ENCODE peak calls at places on chromosomes 4 and X, in seven cellular contexts. One of them, this sample, is unnamed. For H3K27me3, the result is how much of the 10 kb centered on the place peaks cover.

GRCh38 chr4:111717916-111718315 is 427.3 kb upstream of the FAM241A start:
- DNase-seq in PC-3: no peak
- DNase-seq in neural progenitor cell: no peak
- DNase-seq in GM23248: peak
- DNase-seq in hepatocyte: no peak
- DNase-seq in HCT116: no peak
- DNase-seq in MM.1S: no peak
- DNase-seq in this sample: no peak

GRCh38 chr4:4492161-4492847 is 49.5 kb downstream of the STX18 start:
- DNase-seq in PC-3: no peak
- DNase-seq in neural progenitor cell: no peak
- DNase-seq in GM23248: peak
- DNase-seq in hepatocyte: no peak
- DNase-seq in HCT116: no peak
- DNase-seq in MM.1S: peak
- DNase-seq in this sample: no peak

GRCh38 chrX:19811807-19812604 is 75.4 kb downstream of the SH3KBP1 start:
- DNase-seq in PC-3: no peak
- DNase-seq in neural progenitor cell: no peak
- DNase-seq in GM23248: peak
- DNase-seq in hepatocyte: no peak
- DNase-seq in HCT116: no peak
- DNase-seq in MM.1S: no peak
- DNase-seq in this sample: no peak

GRCh38 chr4:2354127-2354526 is 64.3 kb downstream of the ZFYVE28 start:
- DNase-seq in PC-3: no peak
- DNase-seq in neural progenitor cell: peak
- DNase-seq in GM23248: peak
- DNase-seq in hepatocyte: no peak
- DNase-seq in HCT116: no peak
- DNase-seq in MM.1S: no peak
- DNase-seq in this sample: peak

GRCh38 chr4:76984127-76984526 is 34.6 kb downstream of the SEPTIN11 start:
- DNase-seq in PC-3: peak
- DNase-seq in neural progenitor cell: no peak
- DNase-seq in GM23248: peak
- DNase-seq in hepatocyte: no peak
- DNase-seq in HCT116: no peak
- DNase-seq in MM.1S: peak
- DNase-seq in this sample: peak

GRCh38 chr4:680931-681645 is 6.7 kb downstream of the MYL5 start:
- DNase-seq in PC-3: peak
- DNase-seq in neural progenitor cell: peak
- DNase-seq in GM23248: peak
- DNase-seq in hepatocyte: peak
- DNase-seq in HCT116: no peak
- DNase-seq in MM.1S: no peak
- DNase-seq in this sample: peak

GRCh38 chr4:54400802-54401201 is 171.7 kb downstream of the PDGFRA start:
- DNase-seq in PC-3: peak
- DNase-seq in neural progenitor cell: no peak
- DNase-seq in GM23248: peak
- DNase-seq in hepatocyte: peak
- DNase-seq in HCT116: no peak
- DNase-seq in MM.1S: no peak
- DNase-seq in this sample: no peak

GRCh38 chr4:93855926-93856325 is 27.4 kb downstream of the ATOH1 start:
- DNase-seq in PC-3: no peak
- DNase-seq in neural progenitor cell: no peak
- DNase-seq in GM23248: no peak
- DNase-seq in hepatocyte: no peak
- DNase-seq in HCT116: no peak
- DNase-seq in MM.1S: no peak
- DNase-seq in this sample: no peak

GRCh38 chr4:68630371-68630770 is 40.1 kb downstream of the UGT2B15 start:
- DNase-seq in PC-3: peak
- DNase-seq in neural progenitor cell: no peak
- DNase-seq in GM23248: no peak
- DNase-seq in hepatocyte: no peak
- DNase-seq in HCT116: no peak
- DNase-seq in MM.1S: no peak
- DNase-seq in this sample: no peak

GRCh38 chrX:345020-345925 is 26.7 kb upstream of the GTPBP6 start:
- DNase-seq in PC-3: no peak
- DNase-seq in neural progenitor cell: no peak
- DNase-seq in GM23248: no peak
- DNase-seq in hepatocyte: no peak
- DNase-seq in HCT116: no peak
- DNase-seq in MM.1S: no peak
- DNase-seq in this sample: no peak

GRCh38 chr4:186137193-186137792 is 32.8 kb downstream of the FAM149A start:
- DNase-seq in PC-3: peak
- DNase-seq in neural progenitor cell: no peak
- DNase-seq in GM23248: peak
- DNase-seq in hepatocyte: peak
- DNase-seq in HCT116: peak
- DNase-seq in MM.1S: peak
- DNase-seq in this sample: peak

GRCh38 chr4:35793045-35793722 is 451.1 kb downstream of the ARAP2 start:
- DNase-seq in PC-3: no peak
- DNase-seq in neural progenitor cell: no peak
- DNase-seq in GM23248: no peak
- DNase-seq in hepatocyte: no peak
- DNase-seq in HCT116: no peak
- DNase-seq in MM.1S: no peak
- DNase-seq in this sample: no peak

GRCh38 chrX:20061869-20062254 is 54.8 kb downstream of the MAP7D2 start:
- DNase-seq in PC-3: peak
- DNase-seq in neural progenitor cell: no peak
- DNase-seq in GM23248: peak
- DNase-seq in hepatocyte: no peak
- DNase-seq in HCT116: no peak
- DNase-seq in MM.1S: peak
- DNase-seq in this sample: no peak

GRCh38 chr4:47553329-47554125 is 68.5 kb downstream of the ATP10D start:
- DNase-seq in PC-3: peak
- DNase-seq in neural progenitor cell: no peak
- DNase-seq in GM23248: no peak
- DNase-seq in hepatocyte: no peak
- DNase-seq in HCT116: no peak
- DNase-seq in MM.1S: no peak
- DNase-seq in this sample: no peak

GRCh38 chr4:47562297-47562696 is 77.2 kb downstream of the ATP10D start:
- DNase-seq in PC-3: no peak
- DNase-seq in neural progenitor cell: no peak
- DNase-seq in GM23248: no peak
- DNase-seq in hepatocyte: no peak
- DNase-seq in HCT116: no peak
- DNase-seq in MM.1S: no peak
- DNase-seq in this sample: no peak

GRCh38 chr4:47551682-47552081 is 66.6 kb downstream of the ATP10D start:
- DNase-seq in PC-3: peak
- DNase-seq in neural progenitor cell: no peak
- DNase-seq in GM23248: peak
- DNase-seq in hepatocyte: no peak
- DNase-seq in HCT116: no peak
- DNase-seq in MM.1S: no peak
- DNase-seq in this sample: no peak

GRCh38 chr4:47561331-47561730 is 76.3 kb downstream of the ATP10D start:
- DNase-seq in PC-3: no peak
- DNase-seq in neural progenitor cell: no peak
- DNase-seq in GM23248: no peak
- DNase-seq in hepatocyte: peak
- DNase-seq in HCT116: no peak
- DNase-seq in MM.1S: no peak
- DNase-seq in this sample: no peak

GRCh38 chr4:47557255-47557654 is 72.2 kb downstream of the ATP10D start:
- DNase-seq in PC-3: no peak
- DNase-seq in neural progenitor cell: no peak
- DNase-seq in GM23248: no peak
- DNase-seq in hepatocyte: no peak
- DNase-seq in HCT116: no peak
- DNase-seq in MM.1S: no peak
- DNase-seq in this sample: no peak
- TF ChIP-seq EZH2 in PC-3: no peak
- TF ChIP-seq EZH2 in neural progenitor cell: no peak
- TF ChIP-seq EZH2 in GM23248: no peak
- TF ChIP-seq EZH2 in hepatocyte: no peak
- TF ChIP-seq EZH2 in HCT116: no peak
- TF ChIP-seq EZH2 in MM.1S: no peak
- TF ChIP-seq EZH2 in this sample: no peak

DNA sequence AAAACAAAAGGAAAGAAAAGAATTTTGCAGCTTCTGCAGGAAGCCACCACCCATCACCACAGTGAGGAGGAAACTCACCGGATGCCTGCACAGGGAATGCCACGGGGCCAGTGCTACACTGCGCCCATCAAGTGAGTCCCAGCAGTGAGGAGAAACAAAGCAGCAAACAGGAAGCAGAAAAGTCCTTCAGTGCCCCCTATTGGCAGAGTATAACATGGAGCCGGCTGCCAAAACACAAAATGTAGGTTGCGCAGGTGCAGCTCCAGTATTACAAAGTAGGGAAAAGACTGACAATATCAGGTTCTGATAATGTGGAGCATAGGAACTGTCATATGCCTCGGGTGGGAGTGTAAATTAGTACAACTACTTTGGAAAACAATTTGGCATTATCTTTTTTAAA is 23.3 kb upstream of the SCML2 start:
- DNase-seq in PC-3: peak
- DNase-seq in neural progenitor cell: peak
- DNase-seq in GM23248: peak
- DNase-seq in hepatocyte: peak
- DNase-seq in HCT116: peak
- DNase-seq in MM.1S: peak
- DNase-seq in this sample: peak
- H3K27me3 ChIP-seq in PC-3: under half
- H3K27me3 ChIP-seq in neural progenitor cell: under half
- H3K27me3 ChIP-seq in GM23248: under half
- H3K27me3 ChIP-seq in hepatocyte: under half
- H3K27me3 ChIP-seq in HCT116: under half
- H3K27me3 ChIP-seq in MM.1S: under half
- H3K27me3 ChIP-seq in this sample: under half

GRCh38 chrX:38236901-38237615 is 16.4 kb upstream of the SRPX start:
- DNase-seq in PC-3: no peak
- DNase-seq in neural progenitor cell: no peak
- DNase-seq in GM23248: peak
- DNase-seq in hepatocyte: no peak
- DNase-seq in HCT116: no peak
- DNase-seq in MM.1S: no peak
- DNase-seq in this sample: no peak
- TF ChIP-seq EZH2phosphoT487 in PC-3: no peak
- TF ChIP-seq EZH2phosphoT487 in neural progenitor cell: no peak
- TF ChIP-seq EZH2phosphoT487 in GM23248: no peak
- TF ChIP-seq EZH2phosphoT487 in hepatocyte: no peak
- TF ChIP-seq EZH2phosphoT487 in HCT116: no peak
- TF ChIP-seq EZH2phosphoT487 in MM.1S: no peak
- TF ChIP-seq EZH2phosphoT487 in this sample: no peak

GRCh38 chrX:47815901-47816845 is 20.5 kb upstream of the ZNF81 start:
- DNase-seq in PC-3: no peak
- DNase-seq in neural progenitor cell: no peak
- DNase-seq in GM23248: peak
- DNase-seq in hepatocyte: no peak
- DNase-seq in HCT116: no peak
- DNase-seq in MM.1S: no peak
- DNase-seq in this sample: peak
- TF ChIP-seq EZH2 in PC-3: no peak
- TF ChIP-seq EZH2 in neural progenitor cell: no peak
- TF ChIP-seq EZH2 in GM23248: no peak
- TF ChIP-seq EZH2 in hepatocyte: no peak
- TF ChIP-seq EZH2 in HCT116: no peak
- TF ChIP-seq EZH2 in MM.1S: no peak
- TF ChIP-seq EZH2 in this sample: no peak

DNA sequence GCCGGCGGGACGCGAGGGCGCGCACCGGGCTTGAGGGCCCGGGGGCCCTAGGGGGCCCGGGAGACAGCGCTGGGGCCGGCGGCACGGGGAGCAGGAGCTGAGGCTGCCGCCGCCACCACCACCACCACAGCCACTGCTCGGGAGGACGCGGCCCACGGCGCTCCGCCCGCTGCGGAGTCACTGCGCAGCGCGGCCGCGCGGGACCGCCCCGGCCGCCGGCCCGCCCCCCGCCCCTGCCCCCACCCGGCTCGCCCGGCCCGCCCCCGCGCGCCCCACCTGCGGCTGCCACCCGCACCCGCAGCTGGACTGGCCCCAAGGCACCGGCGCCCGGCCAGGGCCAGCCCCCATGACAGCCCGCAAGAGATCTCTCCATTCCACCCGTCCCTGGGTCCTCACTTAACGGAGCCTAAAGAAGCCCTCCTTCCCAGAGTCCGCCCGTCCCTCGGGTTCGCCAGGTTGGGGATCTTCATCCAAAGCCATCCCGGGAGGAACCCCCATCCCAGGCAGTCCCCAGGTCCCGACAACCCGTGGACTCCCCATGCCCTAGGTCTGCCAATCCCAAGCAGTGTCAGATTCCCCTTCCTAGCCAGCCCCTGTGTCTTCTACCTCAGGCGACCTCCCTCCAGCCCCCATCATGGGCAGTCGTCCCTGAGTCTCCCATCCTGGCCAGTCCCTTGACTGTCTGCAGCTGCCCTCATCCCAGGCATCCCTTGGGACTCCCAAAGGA is 40.0 kb upstream of the IQSEC2 start:
- DNase-seq in PC-3: no peak
- DNase-seq in neural progenitor cell: peak
- DNase-seq in GM23248: peak
- DNase-seq in hepatocyte: peak
- DNase-seq in HCT116: no peak
- DNase-seq in MM.1S: no peak
- DNase-seq in this sample: peak
- H3K27me3 ChIP-seq in PC-3: under half
- H3K27me3 ChIP-seq in neural progenitor cell: half or more
- H3K27me3 ChIP-seq in GM23248: under half
- H3K27me3 ChIP-seq in hepatocyte: under half
- H3K27me3 ChIP-seq in HCT116: under half
- H3K27me3 ChIP-seq in MM.1S: under half
- H3K27me3 ChIP-seq in this sample: under half

DNA sequence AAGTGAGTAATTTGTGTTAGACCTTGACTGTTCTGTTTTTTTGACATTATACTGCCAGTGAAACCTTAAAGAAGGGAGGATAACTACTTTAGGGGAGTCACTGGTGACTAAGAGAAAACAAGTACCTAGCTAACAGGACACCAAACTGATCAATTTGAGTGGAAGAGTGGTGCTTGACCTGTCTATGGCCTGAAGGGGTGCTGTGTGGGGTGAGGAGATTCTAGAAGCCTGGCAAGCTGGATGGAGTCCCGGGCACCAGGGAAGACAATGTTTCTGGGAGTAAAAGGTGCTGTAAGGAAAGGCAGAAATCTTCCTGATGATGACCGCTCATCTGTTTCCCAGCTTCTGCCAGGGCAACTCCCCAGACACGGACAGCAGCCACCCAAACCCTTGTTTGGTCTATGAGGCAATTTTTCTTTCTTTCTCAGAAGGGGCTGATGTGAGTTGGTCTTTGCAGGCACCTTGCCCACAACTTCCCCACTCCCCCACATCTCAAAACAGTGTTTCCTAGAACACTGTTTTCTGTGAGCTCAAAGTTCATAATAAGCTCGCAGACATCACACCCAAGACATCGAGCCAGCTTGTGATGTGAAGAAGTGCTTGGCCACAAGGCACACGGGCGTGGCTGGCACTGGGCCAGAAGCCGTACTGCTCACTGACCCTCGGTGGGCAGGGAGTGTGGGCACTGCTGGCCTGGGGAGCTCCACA is 4.6 kb downstream of the TXK start:
- DNase-seq in PC-3: peak
- DNase-seq in neural progenitor cell: no peak
- DNase-seq in GM23248: no peak
- DNase-seq in hepatocyte: peak
- DNase-seq in HCT116: no peak
- DNase-seq in MM.1S: no peak
- DNase-seq in this sample: peak
- TF ChIP-seq EZH2phosphoT487 in PC-3: no peak
- TF ChIP-seq EZH2phosphoT487 in neural progenitor cell: no peak
- TF ChIP-seq EZH2phosphoT487 in GM23248: no peak
- TF ChIP-seq EZH2phosphoT487 in hepatocyte: no peak
- TF ChIP-seq EZH2phosphoT487 in HCT116: no peak
- TF ChIP-seq EZH2phosphoT487 in MM.1S: no peak
- TF ChIP-seq EZH2phosphoT487 in this sample: no peak